ENCODE peak calls at places on chromosomes 3 and 15, in six cellular contexts. E is MCF 10A; A is activated T-helper 1 cell treated with anti-CD3 and anti-CD28 coated beads, Interleukin-12 subunit alpha, Interleukin-12 subunit beta, Interleukin-2, Interleukin-4 antibody, amounts not matched to agents 30 ng/mL and 10 ng/mL and 1 ng/mL, durations not matched to agents 14 hours and 24 hours and 36 hours; F is NCI-H524; X is iPS DF 19.7; S is heart left ventricle. M is an unnamed sample.

GRCh38 chr3:182789371-182789770 is 3.9 kb upstream of the ATP11B start:
- DNase-seq in E (no peak), A (no peak), F (no peak), X (no peak), S (no peak), M (peak)

GRCh38 chr3:41198526-41198925 is 779 bp upstream of the CTNNB1 start:
- DNase-seq in E (no peak), A (no peak), F (peak), X (no peak), S (peak), M (peak)

GRCh38 chr15:97168704-97169475 is 791.6 kb upstream of the ARRDC4 start:
- DNase-seq in E (peak), A (no peak), F (peak), X (no peak), S (no peak), M (no peak)

GRCh38 chr3:39435006-39435748 is 28.7 kb downstream of the RPSA start:
- DNase-seq in E (no peak), A (no peak), F (no peak), X (no peak), S (no peak), M (no peak)

GRCh38 chr3:52456169-52456799 is 880 bp downstream of the NISCH start:
- DNase-seq in E (peak), A (no peak), F (no peak), X (no peak), S (peak), M (no peak)

GRCh38 chr15:72784233-72784876 is 797 bp upstream of the ADPGK start:
- DNase-seq in E (peak), A (no peak), F (peak), X (peak), S (no peak), M (peak)

GRCh38 chr3:56347219-56347871 is 120.9 kb downstream of the ERC2 start:
- DNase-seq in E (peak), A (no peak), F (no peak), X (peak), S (no peak), M (no peak)

GRCh38 chr3:48634661-48635221 is 520 bp downstream of the SLC26A6 start:
- DNase-seq in E (peak), A (peak), F (peak), X (no peak), S (peak), M (peak)

GRCh38 chr3:29906906-29907305 is 626.0 kb downstream of the RBMS3 start:
- DNase-seq in E (no peak), A (no peak), F (no peak), X (no peak), S (no peak), M (no peak)

GRCh38 chr15:30670056-30670455 is 44.1 kb downstream of the ARHGAP11B start:
- DNase-seq in E (no peak), A (no peak), F (no peak), X (no peak), S (no peak), M (no peak)

GRCh38 chr3:72961766-72962165 is 34.8 kb upstream of the PPP4R2 start:
- DNase-seq in E (no peak), A (no peak), F (no peak), X (no peak), S (no peak), M (no peak)

GRCh38 chr15:35713733-35714132 is 167.8 kb upstream of the DPH6 start:
- DNase-seq in E (peak), A (no peak), F (no peak), X (no peak), S (no peak), M (no peak)

GRCh38 chr3:152317956-152318355 is 49.2 kb downstream of the MBNL1 start:
- DNase-seq in E (no peak), A (no peak), F (no peak), X (no peak), S (no peak), M (no peak)

GRCh38 chr15:87841426-87841998 is 415.0 kb downstream of the NTRK3 start:
- DNase-seq in E (no peak), A (no peak), F (no peak), X (no peak), S (no peak), M (no peak)

GRCh38 chr15:44710236-44711088 is 661 bp downstream of the PATL2 start:
- DNase-seq in E (peak), A (no peak), F (no peak), X (no peak), S (no peak), M (peak)

GRCh38 chr3:184259878-184260570 is 1.3 kb downstream of the CAMK2N2 start:
- DNase-seq in E (no peak), A (peak), F (no peak), X (no peak), S (no peak), M (peak)

GRCh38 chr3:179446501-179446900 is 4.8 kb downstream of the GNB4 start:
- DNase-seq in E (peak), A (no peak), F (no peak), X (no peak), S (no peak), M (peak)

GRCh38 chr3:179811321-179812095 is 158.7 kb downstream of the USP13 start:
- DNase-seq in E (peak), A (no peak), F (peak), X (peak), S (no peak), M (peak)

GRCh38 chr15:55799287-55800212 is 56.6 kb upstream of the PRTG start:
- DNase-seq in E (peak), A (no peak), F (peak), X (peak), S (no peak), M (no peak)

GRCh38 chr3:11465744-11466611 is 177.7 kb downstream of the VGLL4 start:
- DNase-seq in E (peak), A (no peak), F (no peak), X (no peak), S (no peak), M (no peak)

GRCh38 chr3:58556761-58557181 is 19.8 kb upstream of the ACOX2 start:
- DNase-seq in E (no peak), A (no peak), F (peak), X (no peak), S (no peak), M (no peak)

GRCh38 chr3:29758108-29759020 is 477.5 kb downstream of the RBMS3 start:
- DNase-seq in E (peak), A (no peak), F (no peak), X (no peak), S (no peak), M (no peak)

GRCh38 chr3:117629505-117629904 is 919.9 kb downstream of the TUSC7 start:
- DNase-seq in E (no peak), A (no peak), F (peak), X (no peak), S (no peak), M (peak)

GRCh38 chr3:161070980-161071663 is 34.0 kb downstream of the B3GALNT1 start:
- DNase-seq in E (no peak), A (no peak), F (no peak), X (no peak), S (no peak), M (no peak)

GRCh38 chr3:197085137-197085536 is 55.5 kb upstream of the MELTF start:
- DNase-seq in E (no peak), A (no peak), F (no peak), X (no peak), S (no peak), M (no peak)

GRCh38 chr15:89363133-89363532 is 28.5 kb upstream of the POLG start:
- DNase-seq in E (no peak), A (no peak), F (no peak), X (no peak), S (no peak), M (no peak)

GRCh38 chr3:50486219-50486888 is 17.1 kb downstream of the CACNA2D2 start:
- DNase-seq in E (no peak), A (no peak), F (no peak), X (no peak), S (no peak), M (no peak)

GRCh38 chr3:78529601-78530000 is 1238.2 kb downstream of the ROBO1 start:
- DNase-seq in E (no peak), A (no peak), F (no peak), X (no peak), S (no peak), M (no peak)

GRCh38 chr3:141228385-141228784 is 3.2 kb upstream of the PXYLP1 start:
- DNase-seq in E (no peak), A (no peak), F (no peak), X (no peak), S (no peak), M (no peak)